ENCODE peak calls at places on chromosomes 5 and 9, in five cellular contexts. I, Y, C, V and U are unnamed samples.

GRCh38 chr5:67765697-67766096 is 449.9 kb upstream of the PIK3R1 start:
- DNase-seq in Y (no peak), V (no peak), C (no peak), I (no peak), U (no peak)

GRCh38 chr5:42887575-42887974 is 75.9 kb upstream of the SELENOP start:
- DNase-seq in C (no peak), V (no peak), I (no peak), Y (no peak), U (no peak)

GRCh38 chr9:37508135-37508833 is 22.5 kb downstream of the POLR1E start:
- DNase-seq in V (no peak), I (no peak), C (no peak), Y (no peak), U (no peak)

GRCh38 chr9:124415102-124415851 is at the start of gene PSMB7:
- DNase-seq in I (peak; percentile 98), Y (peak; percentile 97), V (peak; percentile 80), C (peak; percentile 99), U (peak; percentile 99)

GRCh38 chr9:16119861-16120641 is 567.2 kb downstream of the CCDC171 start:
- DNase-seq in C (no peak), Y (no peak), V (no peak), I (no peak), U (no peak)

GRCh38 chr5:112757468-112758208 is 20.0 kb downstream of the APC start:
- DNase-seq in I (peak; percentile 35), V (no peak), Y (peak; percentile 48), C (peak; percentile 69), U (peak; percentile 77)

GRCh38 chr5:145245354-145245753 is 589.8 kb downstream of the PRELID2 start:
- DNase-seq in V (no peak), I (no peak), Y (no peak), C (peak; percentile 53), U (no peak)

GRCh38 chr5:78677777-78678668 is 29.5 kb upstream of the LHFPL2 start:
- DNase-seq in Y (peak; percentile 69), I (peak; percentile 47), V (no peak), C (no peak), U (no peak)

GRCh38 chr9:127035948-127036347 is 86.5 kb downstream of the ANGPTL2 start:
- DNase-seq in C (no peak), I (no peak), V (no peak), Y (no peak), U (no peak)

GRCh38 chr9:131418143-131419028 is 24.5 kb downstream of the PRRC2B start:
- DNase-seq in I (peak; percentile 75), Y (no peak), V (no peak), C (peak; percentile 75), U (peak; percentile 45)

GRCh38 chr5:90983148-90983547 is 400.0 kb downstream of the ARRDC3 start:
- DNase-seq in V (no peak), I (no peak), C (no peak), Y (no peak), U (peak; percentile 11)

GRCh38 chr5:113331201-113331551 is 103.6 kb downstream of the TSSK1B start:
- DNase-seq in I (no peak), V (no peak), C (no peak), Y (no peak), U (peak; percentile 84)

GRCh38 chr5:4977421-4977820 is 162.7 kb upstream of the ADAMTS16 start:
- DNase-seq in C (no peak), Y (no peak), I (no peak), V (no peak), U (no peak)

GRCh38 chr9:107875571-107875980 is 386.0 kb upstream of the KLF4 start:
- DNase-seq in I (no peak), Y (no peak), C (no peak), V (no peak), U (no peak)

GRCh38 chr9:111815200-111816070 is 20.7 kb upstream of the SHOC1 start:
- DNase-seq in C (no peak), V (no peak), I (peak; percentile 47), Y (no peak), U (no peak)

GRCh38 chr9:76215066-76215465 is 179.2 kb downstream of the RFK start:
- DNase-seq in I (no peak), Y (no peak), V (no peak), C (peak; percentile 4), U (no peak)

GRCh38 chr5:176653401-176653800 is 6.1 kb downstream of the TSPAN17 start:
- DNase-seq in I (no peak), V (no peak), C (no peak), Y (no peak), U (no peak)

GRCh38 chr5:133945561-133945960 is 22.9 kb downstream of the C5orf15 start:
- DNase-seq in C (no peak), Y (no peak), V (no peak), I (no peak), U (no peak)

GRCh38 chr5:66252849-66253248 is 108.7 kb downstream of the SREK1 start:
- DNase-seq in C (no peak), V (no peak), I (no peak), Y (no peak), U (no peak)

GRCh38 chr5:174837919-174838902 is 113.8 kb downstream of the MSX2 start:
- DNase-seq in Y (peak; percentile 16), C (peak; percentile 60), I (no peak), V (no peak), U (peak; percentile 65)

GRCh38 chr5:143618146-143618545 is 193.8 kb upstream of the HMHB1 start:
- DNase-seq in Y (no peak), C (no peak), I (no peak), V (no peak), U (peak; percentile 80)

GRCh38 chr9:29625292-29625731 is 2052.0 kb upstream of the C9orf72 start:
- DNase-seq in V (no peak), C (no peak), I (no peak), Y (no peak), U (no peak)

GRCh38 chr9:34654317-34655083 is 2.5 kb downstream of the IL11RA start:
- DNase-seq in C (no peak), I (peak; percentile 49), Y (no peak), V (peak; percentile 49), U (peak; percentile 90)

GRCh38 chr5:175059687-175060194 is 335.4 kb downstream of the MSX2 start:
- DNase-seq in C (peak; percentile 90), I (no peak), Y (peak; percentile 10), V (no peak), U (peak; percentile 24)

GRCh38 chr5:5353681-5354080 is 68.8 kb upstream of the ICE1 start:
- DNase-seq in Y (no peak), I (no peak), V (no peak), C (no peak), U (no peak)

GRCh38 chr9:127796899-127797370 is 5.7 kb upstream of the FPGS start:
- DNase-seq in I (peak; percentile 70), Y (no peak), C (peak; percentile 31), V (no peak), U (no peak)

GRCh38 chr9:137191245-137191644 is 2.8 kb downstream of the SSNA1 start:
- DNase-seq in I (no peak), Y (no peak), V (no peak), C (no peak), U (no peak)

GRCh38 chr9:86605303-86605702 is 251.1 kb upstream of the TUT7 start:
- DNase-seq in Y (no peak), I (no peak), V (no peak), C (no peak), U (no peak)

GRCh38 chr5:39898731-39899130 is 474.0 kb upstream of the DAB2 start:
- DNase-seq in V (no peak), Y (no peak), C (no peak), I (no peak), U (no peak)

GRCh38 chr5:87503004-87503403 is 90.3 kb upstream of the CCNH start:
- DNase-seq in C (no peak), V (no peak), I (no peak), Y (no peak), U (no peak)